ENCODE peak calls at places on chromosomes 11 and 22, in five cellular contexts. One of them, this sample, is unnamed.

GRCh38 chr11:71370895-71371673 is 77.1 kb downstream of the DHCR7 start:
- DNase-seq in Calu3: no peak
- DNase-seq in stimulated activated CD4-positive, alpha-beta T cell treated with anti-CD3 and anti-CD28 coated beads, Interleukin-1b, Interleukin-23, amount 100 ng/mL, for 1 hour: no peak
- DNase-seq in GM12865: no peak
- DNase-seq in dorsolateral prefrontal cortex: no peak
- DNase-seq in this sample: no peak

GRCh38 chr11:67016550-67016949 is 6.4 kb upstream of the SYT12 start:
- DNase-seq in stimulated activated CD4-positive, alpha-beta T cell treated with anti-CD3 and anti-CD28 coated beads, Interleukin-1b, Interleukin-23, amount 100 ng/mL, for 1 hour: no peak
- DNase-seq in dorsolateral prefrontal cortex: no peak
- DNase-seq in GM12865: no peak
- DNase-seq in Calu3: no peak
- DNase-seq in this sample: no peak

GRCh38 chr22:26666035-26666338 is 8.6 kb downstream of the MIAT start:
- DNase-seq in stimulated activated CD4-positive, alpha-beta T cell treated with anti-CD3 and anti-CD28 coated beads, Interleukin-1b, Interleukin-23, amount 100 ng/mL, for 1 hour: no peak
- DNase-seq in Calu3: no peak
- DNase-seq in GM12865: no peak
- DNase-seq in dorsolateral prefrontal cortex: no peak
- DNase-seq in this sample: no peak

GRCh38 chr22:29369460-29369859 is 18.9 kb downstream of the AP1B1 start:
- DNase-seq in GM12865: no peak
- DNase-seq in stimulated activated CD4-positive, alpha-beta T cell treated with anti-CD3 and anti-CD28 coated beads, Interleukin-1b, Interleukin-23, amount 100 ng/mL, for 1 hour: no peak
- DNase-seq in Calu3: no peak
- DNase-seq in dorsolateral prefrontal cortex: peak
- DNase-seq in this sample: peak

GRCh38 chr11:32081129-32081641 is 9.7 kb upstream of the RCN1 start:
- DNase-seq in dorsolateral prefrontal cortex: no peak
- DNase-seq in Calu3: no peak
- DNase-seq in GM12865: peak
- DNase-seq in stimulated activated CD4-positive, alpha-beta T cell treated with anti-CD3 and anti-CD28 coated beads, Interleukin-1b, Interleukin-23, amount 100 ng/mL, for 1 hour: no peak
- DNase-seq in this sample: no peak

GRCh38 chr22:39292561-39293074 is 26.8 kb downstream of the RPL3 start:
- DNase-seq in dorsolateral prefrontal cortex: peak
- DNase-seq in Calu3: peak
- DNase-seq in GM12865: peak
- DNase-seq in stimulated activated CD4-positive, alpha-beta T cell treated with anti-CD3 and anti-CD28 coated beads, Interleukin-1b, Interleukin-23, amount 100 ng/mL, for 1 hour: no peak
- DNase-seq in this sample: peak

GRCh38 chr11:86769219-86769618 is 31.1 kb upstream of the PRSS23 start:
- DNase-seq in stimulated activated CD4-positive, alpha-beta T cell treated with anti-CD3 and anti-CD28 coated beads, Interleukin-1b, Interleukin-23, amount 100 ng/mL, for 1 hour: no peak
- DNase-seq in Calu3: no peak
- DNase-seq in dorsolateral prefrontal cortex: no peak
- DNase-seq in GM12865: no peak
- DNase-seq in this sample: no peak

GRCh38 chr11:75164318-75164827 is 13.5 kb downstream of the SLCO2B1 start:
- DNase-seq in stimulated activated CD4-positive, alpha-beta T cell treated with anti-CD3 and anti-CD28 coated beads, Interleukin-1b, Interleukin-23, amount 100 ng/mL, for 1 hour: no peak
- DNase-seq in dorsolateral prefrontal cortex: no peak
- DNase-seq in GM12865: no peak
- DNase-seq in Calu3: no peak
- DNase-seq in this sample: no peak

GRCh38 chr22:40665312-40665711 is 14.0 kb upstream of the MCHR1 start:
- DNase-seq in GM12865: no peak
- DNase-seq in Calu3: no peak
- DNase-seq in dorsolateral prefrontal cortex: peak
- DNase-seq in stimulated activated CD4-positive, alpha-beta T cell treated with anti-CD3 and anti-CD28 coated beads, Interleukin-1b, Interleukin-23, amount 100 ng/mL, for 1 hour: no peak
- DNase-seq in this sample: peak

GRCh38 chr11:2943711-2944118 is 14.5 kb upstream of the PHLDA2 start:
- DNase-seq in GM12865: no peak
- DNase-seq in Calu3: no peak
- DNase-seq in dorsolateral prefrontal cortex: peak
- DNase-seq in stimulated activated CD4-positive, alpha-beta T cell treated with anti-CD3 and anti-CD28 coated beads, Interleukin-1b, Interleukin-23, amount 100 ng/mL, for 1 hour: no peak
- DNase-seq in this sample: no peak

GRCh38 chr11:100630898-100631297 is 56.2 kb upstream of the ARHGAP42 start:
- DNase-seq in Calu3: no peak
- DNase-seq in GM12865: no peak
- DNase-seq in stimulated activated CD4-positive, alpha-beta T cell treated with anti-CD3 and anti-CD28 coated beads, Interleukin-1b, Interleukin-23, amount 100 ng/mL, for 1 hour: no peak
- DNase-seq in dorsolateral prefrontal cortex: no peak
- DNase-seq in this sample: no peak

GRCh38 chr11:96314326-96315050 is 28.5 kb downstream of the MAML2 start:
- DNase-seq in Calu3: peak
- DNase-seq in GM12865: no peak
- DNase-seq in dorsolateral prefrontal cortex: no peak
- DNase-seq in stimulated activated CD4-positive, alpha-beta T cell treated with anti-CD3 and anti-CD28 coated beads, Interleukin-1b, Interleukin-23, amount 100 ng/mL, for 1 hour: no peak
- DNase-seq in this sample: no peak

GRCh38 chr11:70019576-70020011 is 58.5 kb upstream of the ANO1 start:
- DNase-seq in stimulated activated CD4-positive, alpha-beta T cell treated with anti-CD3 and anti-CD28 coated beads, Interleukin-1b, Interleukin-23, amount 100 ng/mL, for 1 hour: no peak
- DNase-seq in Calu3: no peak
- DNase-seq in GM12865: no peak
- DNase-seq in dorsolateral prefrontal cortex: no peak
- DNase-seq in this sample: no peak

GRCh38 chr22:43404673-43405385 is 7.0 kb upstream of the MPPED1 start:
- DNase-seq in Calu3: no peak
- DNase-seq in stimulated activated CD4-positive, alpha-beta T cell treated with anti-CD3 and anti-CD28 coated beads, Interleukin-1b, Interleukin-23, amount 100 ng/mL, for 1 hour: no peak
- DNase-seq in dorsolateral prefrontal cortex: no peak
- DNase-seq in GM12865: no peak
- DNase-seq in this sample: no peak

GRCh38 chr11:123519055-123519796 is 89.2 kb downstream of the GRAMD1B start:
- DNase-seq in Calu3: no peak
- DNase-seq in stimulated activated CD4-positive, alpha-beta T cell treated with anti-CD3 and anti-CD28 coated beads, Interleukin-1b, Interleukin-23, amount 100 ng/mL, for 1 hour: no peak
- DNase-seq in GM12865: no peak
- DNase-seq in dorsolateral prefrontal cortex: peak
- DNase-seq in this sample: no peak